ENCODE peak calls at places on chromosomes 1 and 21, in nine cellular contexts. One of them, this sample, is unnamed.

GRCh38 chr21:35381743-35382310 is 332.7 kb upstream of the RUNX1 start:
- DNase-seq in globus pallidus: no peak
- DNase-seq in right lobe of liver: no peak
- DNase-seq in head of caudate nucleus: no peak
- DNase-seq in stimulated activated CD4-positive, alpha-beta T cell treated with anti-CD3 and anti-CD28 coated beads, Interleukin-2, amount 100 ng/mL, for 24 hours: no peak
- DNase-seq in OCI-LY7: no peak
- DNase-seq in foreskin fibroblast: no peak
- DNase-seq in GF-D8: no peak
- DNase-seq in cerebellar cortex: no peak
- DNase-seq in this sample: no peak

GRCh38 chr1:205294175-205294913 is 27.2 kb downstream of the NUAK2 start:
- DNase-seq in foreskin fibroblast: peak; percentile 92
- DNase-seq in head of caudate nucleus: no peak
- DNase-seq in GF-D8: no peak
- DNase-seq in globus pallidus: no peak
- DNase-seq in OCI-LY7: no peak
- DNase-seq in cerebellar cortex: peak; percentile 57
- DNase-seq in right lobe of liver: peak; percentile 72
- DNase-seq in stimulated activated CD4-positive, alpha-beta T cell treated with anti-CD3 and anti-CD28 coated beads, Interleukin-2, amount 100 ng/mL, for 24 hours: no peak
- DNase-seq in this sample: peak; percentile 84

GRCh38 chr1:178664278-178664677 is 60.8 kb upstream of the RALGPS2 start:
- DNase-seq in cerebellar cortex: no peak
- DNase-seq in globus pallidus: peak; percentile 21
- DNase-seq in stimulated activated CD4-positive, alpha-beta T cell treated with anti-CD3 and anti-CD28 coated beads, Interleukin-2, amount 100 ng/mL, for 24 hours: no peak
- DNase-seq in head of caudate nucleus: no peak
- DNase-seq in GF-D8: no peak
- DNase-seq in foreskin fibroblast: no peak
- DNase-seq in OCI-LY7: peak; percentile 85
- DNase-seq in right lobe of liver: no peak
- DNase-seq in this sample: no peak

GRCh38 chr1:160163612-160164011 is 12.2 kb downstream of the ATP1A4 start:
- DNase-seq in foreskin fibroblast: peak; percentile 50
- DNase-seq in OCI-LY7: no peak
- DNase-seq in globus pallidus: no peak
- DNase-seq in head of caudate nucleus: no peak
- DNase-seq in right lobe of liver: no peak
- DNase-seq in cerebellar cortex: no peak
- DNase-seq in GF-D8: no peak
- DNase-seq in stimulated activated CD4-positive, alpha-beta T cell treated with anti-CD3 and anti-CD28 coated beads, Interleukin-2, amount 100 ng/mL, for 24 hours: no peak
- DNase-seq in this sample: no peak

GRCh38 chr1:93824869-93825268 is 54.1 kb downstream of the DNTTIP2 start:
- DNase-seq in right lobe of liver: no peak
- DNase-seq in globus pallidus: no peak
- DNase-seq in OCI-LY7: no peak
- DNase-seq in cerebellar cortex: no peak
- DNase-seq in foreskin fibroblast: no peak
- DNase-seq in stimulated activated CD4-positive, alpha-beta T cell treated with anti-CD3 and anti-CD28 coated beads, Interleukin-2, amount 100 ng/mL, for 24 hours: no peak
- DNase-seq in GF-D8: no peak
- DNase-seq in head of caudate nucleus: no peak
- DNase-seq in this sample: no peak

GRCh38 chr1:161020573-161021167 is at the start of gene F11R:
- DNase-seq in right lobe of liver: peak; percentile 72
- DNase-seq in OCI-LY7: no peak
- DNase-seq in globus pallidus: no peak
- DNase-seq in stimulated activated CD4-positive, alpha-beta T cell treated with anti-CD3 and anti-CD28 coated beads, Interleukin-2, amount 100 ng/mL, for 24 hours: peak; percentile 30
- DNase-seq in head of caudate nucleus: no peak
- DNase-seq in foreskin fibroblast: peak; percentile 21
- DNase-seq in GF-D8: peak; percentile 81
- DNase-seq in cerebellar cortex: peak; percentile 13
- DNase-seq in this sample: peak; percentile 75

GRCh38 chr1:244874974-244875579 is 10.7 kb upstream of the HNRNPU start:
- DNase-seq in cerebellar cortex: no peak
- DNase-seq in stimulated activated CD4-positive, alpha-beta T cell treated with anti-CD3 and anti-CD28 coated beads, Interleukin-2, amount 100 ng/mL, for 24 hours: no peak
- DNase-seq in right lobe of liver: no peak
- DNase-seq in OCI-LY7: no peak
- DNase-seq in globus pallidus: no peak
- DNase-seq in head of caudate nucleus: no peak
- DNase-seq in GF-D8: no peak
- DNase-seq in foreskin fibroblast: no peak
- DNase-seq in this sample: no peak

GRCh38 chr1:93804412-93804811 is 74.6 kb downstream of the DNTTIP2 start:
- DNase-seq in head of caudate nucleus: no peak
- DNase-seq in OCI-LY7: no peak
- DNase-seq in foreskin fibroblast: peak; percentile 91
- DNase-seq in GF-D8: no peak
- DNase-seq in cerebellar cortex: no peak
- DNase-seq in globus pallidus: no peak
- DNase-seq in stimulated activated CD4-positive, alpha-beta T cell treated with anti-CD3 and anti-CD28 coated beads, Interleukin-2, amount 100 ng/mL, for 24 hours: no peak
- DNase-seq in right lobe of liver: no peak
- DNase-seq in this sample: no peak

GRCh38 chr1:171814692-171815091 is 26.6 kb upstream of the DNM3 start:
- DNase-seq in cerebellar cortex: no peak
- DNase-seq in right lobe of liver: no peak
- DNase-seq in GF-D8: no peak
- DNase-seq in globus pallidus: no peak
- DNase-seq in head of caudate nucleus: no peak
- DNase-seq in foreskin fibroblast: peak; percentile 76
- DNase-seq in stimulated activated CD4-positive, alpha-beta T cell treated with anti-CD3 and anti-CD28 coated beads, Interleukin-2, amount 100 ng/mL, for 24 hours: no peak
- DNase-seq in OCI-LY7: no peak
- DNase-seq in this sample: no peak

GRCh38 chr1:184419734-184420161 is 32.9 kb downstream of the C1orf21 start:
- DNase-seq in GF-D8: no peak
- DNase-seq in OCI-LY7: no peak
- DNase-seq in right lobe of liver: no peak
- DNase-seq in foreskin fibroblast: peak; percentile 44
- DNase-seq in globus pallidus: no peak
- DNase-seq in cerebellar cortex: no peak
- DNase-seq in head of caudate nucleus: no peak
- DNase-seq in stimulated activated CD4-positive, alpha-beta T cell treated with anti-CD3 and anti-CD28 coated beads, Interleukin-2, amount 100 ng/mL, for 24 hours: no peak
- DNase-seq in this sample: no peak

GRCh38 chr1:28450561-28450960 is 55.3 kb upstream of the RCC1 start:
- DNase-seq in stimulated activated CD4-positive, alpha-beta T cell treated with anti-CD3 and anti-CD28 coated beads, Interleukin-2, amount 100 ng/mL, for 24 hours: no peak
- DNase-seq in cerebellar cortex: no peak
- DNase-seq in globus pallidus: no peak
- DNase-seq in head of caudate nucleus: no peak
- DNase-seq in OCI-LY7: no peak
- DNase-seq in foreskin fibroblast: no peak
- DNase-seq in right lobe of liver: no peak
- DNase-seq in GF-D8: no peak
- DNase-seq in this sample: no peak

GRCh38 chr1:202046227-202046626 is 35.8 kb downstream of the ELF3 start:
- DNase-seq in cerebellar cortex: no peak
- DNase-seq in OCI-LY7: no peak
- DNase-seq in globus pallidus: no peak
- DNase-seq in stimulated activated CD4-positive, alpha-beta T cell treated with anti-CD3 and anti-CD28 coated beads, Interleukin-2, amount 100 ng/mL, for 24 hours: no peak
- DNase-seq in head of caudate nucleus: no peak
- DNase-seq in right lobe of liver: peak; percentile 74
- DNase-seq in foreskin fibroblast: no peak
- DNase-seq in GF-D8: no peak
- DNase-seq in this sample: no peak

GRCh38 chr1:246002725-246003441 is 504.2 kb downstream of the SMYD3 start:
- DNase-seq in right lobe of liver: peak; percentile 88
- DNase-seq in GF-D8: peak; percentile 23
- DNase-seq in OCI-LY7: peak; percentile 83
- DNase-seq in foreskin fibroblast: peak; percentile 94
- DNase-seq in head of caudate nucleus: peak; percentile 79
- DNase-seq in cerebellar cortex: peak; percentile 92
- DNase-seq in stimulated activated CD4-positive, alpha-beta T cell treated with anti-CD3 and anti-CD28 coated beads, Interleukin-2, amount 100 ng/mL, for 24 hours: peak; percentile 88
- DNase-seq in globus pallidus: peak; percentile 75
- DNase-seq in this sample: no peak

GRCh38 chr1:240732390-240732789 is 120.4 kb upstream of the GREM2 start:
- DNase-seq in stimulated activated CD4-positive, alpha-beta T cell treated with anti-CD3 and anti-CD28 coated beads, Interleukin-2, amount 100 ng/mL, for 24 hours: no peak
- DNase-seq in OCI-LY7: peak; percentile 60
- DNase-seq in foreskin fibroblast: peak; percentile 75
- DNase-seq in globus pallidus: peak; percentile 31
- DNase-seq in GF-D8: no peak
- DNase-seq in head of caudate nucleus: peak; percentile 22
- DNase-seq in right lobe of liver: no peak
- DNase-seq in cerebellar cortex: peak; percentile 82
- DNase-seq in this sample: no peak

GRCh38 chr1:34825455-34826081 is 32.8 kb downstream of the GJA4 start:
- DNase-seq in stimulated activated CD4-positive, alpha-beta T cell treated with anti-CD3 and anti-CD28 coated beads, Interleukin-2, amount 100 ng/mL, for 24 hours: no peak
- DNase-seq in OCI-LY7: no peak
- DNase-seq in GF-D8: no peak
- DNase-seq in right lobe of liver: peak; percentile 71
- DNase-seq in head of caudate nucleus: no peak
- DNase-seq in foreskin fibroblast: no peak
- DNase-seq in globus pallidus: no peak
- DNase-seq in cerebellar cortex: peak; percentile 22
- DNase-seq in this sample: no peak

GRCh38 chr1:226364129-226364899 is 43.6 kb downstream of the PARP1 start:
- DNase-seq in OCI-LY7: no peak
- DNase-seq in foreskin fibroblast: no peak
- DNase-seq in stimulated activated CD4-positive, alpha-beta T cell treated with anti-CD3 and anti-CD28 coated beads, Interleukin-2, amount 100 ng/mL, for 24 hours: no peak
- DNase-seq in globus pallidus: no peak
- DNase-seq in GF-D8: no peak
- DNase-seq in head of caudate nucleus: no peak
- DNase-seq in cerebellar cortex: no peak
- DNase-seq in right lobe of liver: no peak
- DNase-seq in this sample: no peak

GRCh38 chr1:177913762-177914540 is 55.9 kb downstream of the SEC16B start:
- DNase-seq in foreskin fibroblast: peak; percentile 81
- DNase-seq in cerebellar cortex: peak; percentile 1
- DNase-seq in globus pallidus: no peak
- DNase-seq in stimulated activated CD4-positive, alpha-beta T cell treated with anti-CD3 and anti-CD28 coated beads, Interleukin-2, amount 100 ng/mL, for 24 hours: no peak
- DNase-seq in right lobe of liver: no peak
- DNase-seq in GF-D8: no peak
- DNase-seq in OCI-LY7: peak; percentile 3
- DNase-seq in head of caudate nucleus: peak; percentile 23
- DNase-seq in this sample: no peak

GRCh38 chr1:185157599-185158469 is 867 bp downstream of the SWT1 start:
- DNase-seq in foreskin fibroblast: peak; percentile 28
- DNase-seq in globus pallidus: peak; percentile 36
- DNase-seq in stimulated activated CD4-positive, alpha-beta T cell treated with anti-CD3 and anti-CD28 coated beads, Interleukin-2, amount 100 ng/mL, for 24 hours: no peak
- DNase-seq in right lobe of liver: no peak
- DNase-seq in OCI-LY7: no peak
- DNase-seq in head of caudate nucleus: no peak
- DNase-seq in cerebellar cortex: peak; percentile 27
- DNase-seq in GF-D8: no peak
- DNase-seq in this sample: no peak

GRCh38 chr1:201245082-201245481 is 38.2 kb upstream of the PKP1 start:
- DNase-seq in right lobe of liver: no peak
- DNase-seq in head of caudate nucleus: no peak
- DNase-seq in stimulated activated CD4-positive, alpha-beta T cell treated with anti-CD3 and anti-CD28 coated beads, Interleukin-2, amount 100 ng/mL, for 24 hours: no peak
- DNase-seq in globus pallidus: no peak
- DNase-seq in OCI-LY7: no peak
- DNase-seq in GF-D8: no peak
- DNase-seq in cerebellar cortex: no peak
- DNase-seq in foreskin fibroblast: no peak
- DNase-seq in this sample: no peak

GRCh38 chr1:27403065-27403726 is 10.8 kb downstream of the GPR3 start:
- DNase-seq in globus pallidus: no peak
- DNase-seq in head of caudate nucleus: no peak
- DNase-seq in foreskin fibroblast: peak; percentile 89
- DNase-seq in OCI-LY7: peak; percentile 87
- DNase-seq in right lobe of liver: peak; percentile 39
- DNase-seq in cerebellar cortex: peak; percentile 33
- DNase-seq in GF-D8: peak; percentile 78
- DNase-seq in stimulated activated CD4-positive, alpha-beta T cell treated with anti-CD3 and anti-CD28 coated beads, Interleukin-2, amount 100 ng/mL, for 24 hours: peak; percentile 23
- DNase-seq in this sample: no peak

GRCh38 chr1:153670257-153670858 is 435 bp downstream of the ILF2 start:
- DNase-seq in stimulated activated CD4-positive, alpha-beta T cell treated with anti-CD3 and anti-CD28 coated beads, Interleukin-2, amount 100 ng/mL, for 24 hours: no peak
- DNase-seq in foreskin fibroblast: no peak
- DNase-seq in globus pallidus: no peak
- DNase-seq in right lobe of liver: peak; percentile 33
- DNase-seq in OCI-LY7: no peak
- DNase-seq in GF-D8: no peak
- DNase-seq in cerebellar cortex: no peak
- DNase-seq in head of caudate nucleus: no peak
- DNase-seq in this sample: no peak

GRCh38 chr1:239870194-239870593 is 221.5 kb upstream of the FMN2 start:
- DNase-seq in right lobe of liver: no peak
- DNase-seq in globus pallidus: no peak
- DNase-seq in stimulated activated CD4-positive, alpha-beta T cell treated with anti-CD3 and anti-CD28 coated beads, Interleukin-2, amount 100 ng/mL, for 24 hours: no peak
- DNase-seq in foreskin fibroblast: no peak
- DNase-seq in GF-D8: no peak
- DNase-seq in head of caudate nucleus: no peak
- DNase-seq in cerebellar cortex: no peak
- DNase-seq in OCI-LY7: no peak
- DNase-seq in this sample: no peak

GRCh38 chr1:157106813-157107189 is 7.2 kb upstream of the ETV3L start:
- DNase-seq in cerebellar cortex: no peak
- DNase-seq in foreskin fibroblast: no peak
- DNase-seq in stimulated activated CD4-positive, alpha-beta T cell treated with anti-CD3 and anti-CD28 coated beads, Interleukin-2, amount 100 ng/mL, for 24 hours: no peak
- DNase-seq in OCI-LY7: no peak
- DNase-seq in head of caudate nucleus: no peak
- DNase-seq in globus pallidus: no peak
- DNase-seq in GF-D8: no peak
- DNase-seq in right lobe of liver: no peak
- DNase-seq in this sample: no peak

GRCh38 chr1:5649166-5649551 is 343.1 kb downstream of the NPHP4 start:
- DNase-seq in OCI-LY7: no peak
- DNase-seq in head of caudate nucleus: no peak
- DNase-seq in globus pallidus: no peak
- DNase-seq in foreskin fibroblast: no peak
- DNase-seq in GF-D8: no peak
- DNase-seq in right lobe of liver: no peak
- DNase-seq in cerebellar cortex: no peak
- DNase-seq in stimulated activated CD4-positive, alpha-beta T cell treated with anti-CD3 and anti-CD28 coated beads, Interleukin-2, amount 100 ng/mL, for 24 hours: no peak
- DNase-seq in this sample: no peak

This sample was measured in RWPE2.